ENCODE peak calls at places on chromosomes 6 and 20, in four cellular contexts. O, Y, G and P are unnamed samples.

GRCh38 chr6:12331474-12331873 is 41.3 kb downstream of the EDN1 start:
- DNase-seq in G (no peak), O (no peak), Y (no peak), P (no peak)

GRCh38 chr20:48416002-48416401 is 411.8 kb downstream of the PREX1 start:
- DNase-seq in G (no peak), O (peak; percentile 57), Y (no peak), P (peak; percentile 68)

GRCh38 chr6:51529240-51529639 is 558.2 kb downstream of the PKHD1 start:
- DNase-seq in O (no peak), Y (no peak), G (no peak), P (no peak)

GRCh38 chr20:32207211-32207625 is 325 bp downstream of the PLAGL2 start:
- DNase-seq in O (peak; percentile 31), Y (no peak), G (no peak), P (no peak)

GRCh38 chr6:110902091-110902490 is 27.5 kb downstream of the AMD1 start:
- DNase-seq in O (no peak), G (no peak), Y (no peak), P (no peak)

GRCh38 chr20:47544240-47544639 is 42.6 kb downstream of the NCOA3 start:
- DNase-seq in Y (no peak), G (peak; percentile 63), O (peak; percentile 31), P (no peak)

GRCh38 chr6:971981-972640 is 279.2 kb upstream of the EXOC2 start:
- DNase-seq in Y (no peak), G (peak; percentile 55), O (no peak), P (no peak)

GRCh38 chr20:46151936-46152335 is 33.8 kb downstream of the CD40 start:
- DNase-seq in G (no peak), O (peak; percentile 28), Y (no peak), P (peak; percentile 65)

GRCh38 chr6:90197854-90198496 is 98.7 kb downstream of the BACH2 start:
- DNase-seq in O (no peak), Y (no peak), G (peak; percentile 78), P (no peak)

GRCh38 chr6:66838764-66839163 is 1131.7 kb upstream of the EYS start:
- DNase-seq in O (no peak), Y (no peak), G (no peak), P (no peak)

GRCh38 chr6:111357680-111358079 is 125.3 kb downstream of the REV3L start:
- DNase-seq in G (no peak), O (no peak), Y (no peak), P (no peak)

GRCh38 chr20:59806578-59806975 is 126.9 kb downstream of the SYCP2 start:
- DNase-seq in O (no peak), G (no peak), Y (no peak), P (no peak)

GRCh38 chr6:83827050-83827449 is 26.1 kb upstream of the RIPPLY2 start:
- DNase-seq in O (no peak), Y (no peak), G (no peak), P (no peak)

GRCh38 chr6:1624071-1624847 is 14.5 kb downstream of the FOXC1 start:
- DNase-seq in Y (no peak), O (peak; percentile 59), G (no peak), P (peak; percentile 76)

GRCh38 chr20:31860431-31861345 is 9.6 kb downstream of the DUSP15 start:
- DNase-seq in Y (no peak), O (no peak), G (peak; percentile 63), P (peak; percentile 56)

GRCh38 chr20:57659789-57660509 is 39.7 kb upstream of the ZBP1 start:
- DNase-seq in Y (peak; percentile 9), G (no peak), O (no peak), P (peak; percentile 27)

DNA sequence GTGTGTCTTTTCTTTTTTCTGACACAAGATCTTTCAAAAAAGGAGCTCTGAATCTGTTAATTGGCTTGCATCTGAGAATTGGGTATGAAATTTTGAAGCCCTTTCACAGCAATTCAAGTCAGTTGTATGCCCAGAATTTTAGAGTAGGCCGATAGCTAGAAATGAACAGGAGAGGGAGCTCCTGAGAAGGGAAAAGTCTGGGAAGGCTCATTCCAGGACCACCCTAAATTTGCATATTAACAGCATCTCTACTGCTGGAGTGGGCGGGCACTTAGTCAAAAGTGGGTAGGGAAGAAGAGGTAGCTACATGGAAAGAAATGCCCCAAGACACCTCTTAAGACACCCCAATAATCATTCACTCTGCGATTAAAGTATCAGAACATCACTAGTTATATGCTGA is 928.3 kb downstream of the TBC1D32 start:
- DNase-seq in G (no peak), O (no peak), Y (no peak), P (no peak)
- TF ChIP-seq CTCF in G (peak; percentile 21), O (no peak), Y (no peak), P (no peak)

GRCh38 chr20:20711413-20711812 is 1.0 kb downstream of the RALGAPA2 start:
- DNase-seq in G (no peak), O (peak; percentile 41), Y (no peak), P (peak; percentile 31)

GRCh38 chr20:20713244-20713765 is 861 bp upstream of the RALGAPA2 start:
- DNase-seq in O (no peak), G (no peak), Y (no peak), P (no peak)

GRCh38 chr20:20710847-20711315 is 1.6 kb downstream of the RALGAPA2 start:
- DNase-seq in G (no peak), O (peak; percentile 64), Y (peak; percentile 22), P (peak; percentile 16)

GRCh38 chr20:20712004-20712473 is 405 bp downstream of the RALGAPA2 start:
- DNase-seq in G (no peak), Y (no peak), O (no peak), P (no peak)

GRCh38 chr20:20712474-20713243 is at the start of gene RALGAPA2:
- DNase-seq in G (peak; percentile 97), O (peak; percentile 98), Y (peak; percentile 97), P (peak; percentile 98)
- TF ChIP-seq CTCF in G (no peak), O (no peak), Y (no peak), P (no peak)

GRCh38 chr6:30615219-30615957 is 1.7 kb downstream of the PPP1R10 start:
- DNase-seq in G (peak; percentile 89), O (peak; percentile 86), Y (no peak), P (no peak)

GRCh38 chr6:30617565-30618269 is at the start of gene MRPS18B:
- DNase-seq in O (peak; percentile 99), Y (peak; percentile 98), G (peak; percentile 98), P (peak; percentile 87)

GRCh38 chr6:30615958-30616810 is 859 bp downstream of the PPP1R10 start:
- DNase-seq in G (peak; percentile 40), O (peak; percentile 64), Y (peak; percentile 43), P (no peak)

GRCh38 chr6:30618270-30618787 is 689 bp downstream of the MRPS18B start:
- DNase-seq in Y (no peak), G (peak; percentile 53), O (peak; percentile 35), P (no peak)

DNA sequence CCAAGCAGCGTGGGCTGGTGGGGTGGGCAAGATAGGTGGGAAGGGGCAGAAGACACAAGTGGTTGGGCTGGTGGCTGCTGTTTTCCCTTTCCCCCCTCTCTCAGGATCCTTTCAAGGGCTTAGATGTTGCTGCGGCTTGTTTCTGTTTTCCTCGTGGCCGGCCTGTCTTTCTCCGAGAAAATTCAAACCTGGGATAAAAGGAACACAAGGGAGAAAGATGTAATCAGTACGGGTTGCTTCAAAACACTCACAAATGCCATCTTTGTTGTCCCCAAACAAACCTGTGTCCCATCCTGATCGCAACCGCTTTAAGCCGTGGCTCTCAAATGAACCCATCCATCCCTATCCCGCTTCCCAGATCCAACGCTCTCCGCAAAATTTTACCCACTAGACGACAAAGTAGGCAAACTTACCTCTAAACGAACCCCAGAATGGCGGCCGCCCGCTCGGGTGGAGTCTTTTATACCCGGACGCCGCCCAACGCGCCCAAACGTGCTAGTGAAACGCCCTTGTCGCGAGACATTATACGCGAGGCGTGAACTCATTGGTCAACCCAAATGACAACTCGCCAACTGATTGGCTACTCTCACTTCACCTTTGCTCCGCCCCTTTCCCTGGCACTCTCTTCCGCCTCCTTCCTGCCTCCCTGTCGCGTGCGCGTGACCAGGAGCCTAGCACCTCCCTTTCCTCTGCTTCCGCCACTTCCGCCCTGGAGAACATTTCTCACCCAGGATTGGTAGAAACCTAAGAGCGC is at the start of gene PPP1R10:
- DNase-seq in O (peak; percentile 100), Y (peak; percentile 100), G (peak; percentile 100), P (peak; percentile 92)
- TF ChIP-seq CTCF in O (no peak), Y (peak; percentile 29), G (no peak), P (no peak)

GRCh38 chr6:37365791-37366190 is 12.0 kb downstream of the RNF8 start:
- DNase-seq in O (no peak), G (peak; percentile 33), Y (no peak), P (no peak)
- TF ChIP-seq CTCF in O (no peak), G (peak; percentile 22), Y (no peak), P (peak; percentile 28)

GRCh38 chr20:19929749-19930148 is 87.4 kb upstream of the NAA20 start:
- DNase-seq in O (no peak), Y (no peak), G (no peak), P (no peak)

GRCh38 chr20:19932170-19932667 is 84.9 kb upstream of the NAA20 start:
- DNase-seq in G (peak; percentile 94), Y (no peak), O (no peak), P (no peak)

GRCh38 chr20:19930461-19930860 is 86.7 kb upstream of the NAA20 start:
- DNase-seq in Y (no peak), O (no peak), G (no peak), P (no peak)

GRCh38 chr20:19926581-19926980 is 90.6 kb upstream of the NAA20 start:
- DNase-seq in O (no peak), Y (no peak), G (no peak), P (no peak)

GRCh38 chr20:19928379-19929360 is 88.5 kb upstream of the NAA20 start:
- DNase-seq in O (no peak), Y (peak; percentile 86), G (no peak), P (no peak)
- TF ChIP-seq CTCF in O (no peak), Y (no peak), G (no peak), P (no peak)

GRCh38 chr6:8904754-8905153 is 469.4 kb upstream of the SLC35B3 start:
- DNase-seq in O (peak; percentile 23), G (no peak), Y (no peak), P (no peak)
- TF ChIP-seq CTCF in O (peak; percentile 65), G (peak; percentile 3), Y (no peak), P (peak; percentile 39)

GRCh38 chr6:118284736-118285360 is 263.2 kb upstream of the PLN start:
- DNase-seq in Y (no peak), O (no peak), G (peak; percentile 35), P (no peak)

GRCh38 chr6:118283759-118284158 is 264.3 kb upstream of the PLN start:
- DNase-seq in O (peak; percentile 62), Y (no peak), G (peak; percentile 72), P (peak; percentile 18)

GRCh38 chr6:118285791-118286190 is 262.3 kb upstream of the PLN start:
- DNase-seq in O (no peak), G (peak; percentile 57), Y (no peak), P (no peak)

DNA sequence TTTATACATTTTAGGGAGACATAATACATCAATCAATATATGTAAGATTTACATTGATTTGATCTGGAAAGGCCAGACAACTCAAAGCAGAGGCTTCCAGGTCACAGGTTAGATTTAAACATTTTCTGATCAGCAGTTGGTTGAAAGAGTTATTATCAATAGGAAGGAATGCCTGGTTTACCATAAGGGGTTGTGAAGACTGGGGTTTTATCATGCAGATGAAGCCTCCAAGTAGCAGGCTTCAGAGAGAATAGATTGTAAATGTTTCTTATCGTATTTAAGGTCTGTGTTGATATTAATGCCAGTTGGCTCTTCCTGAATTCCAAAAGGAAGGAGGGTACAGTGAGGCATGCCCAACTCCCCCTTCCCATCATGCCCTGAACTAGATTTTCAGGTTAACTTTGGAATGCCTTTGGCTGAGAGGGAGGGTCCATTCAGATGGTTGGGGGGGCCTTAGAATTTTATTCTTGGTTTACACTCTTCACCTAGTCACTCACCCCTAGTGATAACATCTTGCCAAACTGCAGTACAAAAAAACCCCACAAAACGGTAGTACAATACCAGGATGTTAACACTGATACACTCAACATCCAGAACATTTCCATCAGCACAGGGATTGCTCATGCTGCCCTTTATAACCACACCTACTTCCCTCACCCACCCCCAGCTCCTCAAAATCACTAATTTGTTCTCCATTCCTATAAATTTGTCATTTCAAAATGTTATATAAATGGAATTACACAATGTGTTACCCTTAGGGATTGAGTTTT is 259.6 kb upstream of the PLN start:
- DNase-seq in G (peak; percentile 54), Y (no peak), O (no peak), P (no peak)
- TF ChIP-seq CTCF in G (peak; percentile 45), Y (no peak), O (peak; percentile 2), P (no peak)